ENCODE peak calls at places on chromosomes 3 and 15, in nine cellular contexts. X, Y, V, A, Q, L, F, M and I are unnamed samples.

GRCh38 chr15:99632521-99632920 is 66.7 kb downstream of the MEF2A start:
- DNase-seq in X (no peak), Y (no peak), V (no peak), A (no peak), Q (no peak), L (no peak), F (no peak), M (no peak), I (no peak)

GRCh38 chr15:89514596-89515406 is 18.4 kb upstream of the RHCG start:
- DNase-seq in X (peak), Y (no peak), V (no peak), A (no peak), Q (no peak), L (no peak), F (no peak), M (no peak), I (peak)

GRCh38 chr15:39596358-39597051 is 15.6 kb downstream of the THBS1 start:
- DNase-seq in X (no peak), Y (no peak), V (no peak), A (peak), Q (no peak), L (no peak), F (no peak), M (no peak), I (peak)

GRCh38 chr3:13364602-13365271 is 55.4 kb downstream of the NUP210 start:
- DNase-seq in X (no peak), Y (no peak), V (no peak), A (no peak), Q (no peak), L (no peak), F (no peak), M (no peak), I (no peak)

GRCh38 chr3:100205161-100205560 is 55.6 kb upstream of the TBC1D23 start:
- DNase-seq in X (no peak), Y (no peak), V (no peak), A (no peak), Q (no peak), L (no peak), F (no peak), M (no peak), I (peak)

GRCh38 chr3:151673974-151674373 is 59.8 kb upstream of the AADACL2 start:
- DNase-seq in X (no peak), Y (no peak), V (no peak), A (no peak), Q (no peak), L (no peak), F (no peak), M (no peak), I (no peak)

GRCh38 chr15:86611392-86612040 is 531.8 kb downstream of the AGBL1 start:
- DNase-seq in X (peak), Y (no peak), V (no peak), A (peak), Q (no peak), L (no peak), F (no peak), M (no peak), I (peak)

GRCh38 chr15:86555939-86556725 is 476.5 kb downstream of the AGBL1 start:
- DNase-seq in X (peak), Y (no peak), V (no peak), A (peak), Q (no peak), L (no peak), F (no peak), M (no peak), I (no peak)

GRCh38 chr3:50666801-50667200 is 7.9 kb upstream of the DOCK3 start:
- DNase-seq in X (no peak), Y (peak), V (no peak), A (no peak), Q (no peak), L (no peak), F (no peak), M (no peak), I (no peak)

GRCh38 chr3:13525827-13526625 is 22.9 kb upstream of the FBLN2 start:
- DNase-seq in X (peak), Y (no peak), V (no peak), A (no peak), Q (no peak), L (no peak), F (no peak), M (no peak), I (peak)